ENCODE peak calls at places on chromosomes 5 and 9, in six cellular contexts. O is transverse colon, B is BJ, D is WTC11, U is D721Med, E is ascending aorta. K is an unnamed sample.

GRCh38 chr9:5922192-5922591 is 31.5 kb downstream of the MLANA start:
- DNase-seq in E (no peak), O (no peak), B (no peak), U (no peak), D (no peak), K (no peak)

GRCh38 chr9:134168731-134169130 is 4.4 kb upstream of the RNU6ATAC start:
- DNase-seq in B (no peak), U (no peak), E (no peak), D (peak), O (no peak), K (no peak)

GRCh38 chr5:142353093-142353472 is 28.3 kb upstream of the SPRY4 start:
- DNase-seq in O (no peak), E (no peak), B (no peak), D (no peak), U (no peak), K (no peak)

GRCh38 chr9:83544002-83544698 is 5.9 kb upstream of the FRMD3 start:
- DNase-seq in U (no peak), E (no peak), B (peak), O (peak), D (no peak), K (peak)

GRCh38 chr9:27398982-27399653 is 102.2 kb upstream of the EQTN start:
- DNase-seq in B (no peak), E (no peak), O (no peak), D (no peak), U (no peak), K (no peak)

GRCh38 chr5:14809369-14810144 is 62.0 kb downstream of the ANKH start:
- DNase-seq in U (no peak), E (peak), B (peak), O (peak), D (no peak), K (peak)

GRCh38 chr9:19127881-19128719 is 808 bp upstream of the PLIN2 start:
- DNase-seq in U (no peak), O (peak), D (peak), B (no peak), E (no peak), K (no peak)

GRCh38 chr9:21779397-21779796 is 23.0 kb upstream of the MTAP start:
- DNase-seq in B (no peak), D (no peak), E (no peak), O (no peak), U (no peak), K (no peak)

GRCh38 chr9:130331573-130331972 is 66.0 kb downstream of the HMCN2 start:
- DNase-seq in B (peak), D (no peak), O (peak), E (no peak), U (no peak), K (no peak)

GRCh38 chr9:3756071-3756470 is 230.3 kb upstream of the RFX3 start:
- DNase-seq in B (no peak), U (no peak), O (no peak), D (no peak), E (no peak), K (no peak)

GRCh38 chr9:121206516-121207370 is 5.1 kb upstream of the RAB14 start:
- DNase-seq in O (no peak), U (no peak), E (no peak), D (no peak), B (no peak), K (no peak)

GRCh38 chr5:14440598-14441401 is 140.8 kb upstream of the OTULINL start:
- DNase-seq in E (no peak), U (no peak), B (peak), O (peak), D (no peak), K (peak)

GRCh38 chr9:110140276-110140675 is 67.7 kb downstream of the C9orf152 start:
- DNase-seq in U (no peak), E (no peak), D (no peak), O (no peak), B (no peak), K (no peak)
- TF ChIP-seq CTCF in U (no peak), E (no peak), D (no peak), O (no peak), B (no peak), K (no peak)

DNA sequence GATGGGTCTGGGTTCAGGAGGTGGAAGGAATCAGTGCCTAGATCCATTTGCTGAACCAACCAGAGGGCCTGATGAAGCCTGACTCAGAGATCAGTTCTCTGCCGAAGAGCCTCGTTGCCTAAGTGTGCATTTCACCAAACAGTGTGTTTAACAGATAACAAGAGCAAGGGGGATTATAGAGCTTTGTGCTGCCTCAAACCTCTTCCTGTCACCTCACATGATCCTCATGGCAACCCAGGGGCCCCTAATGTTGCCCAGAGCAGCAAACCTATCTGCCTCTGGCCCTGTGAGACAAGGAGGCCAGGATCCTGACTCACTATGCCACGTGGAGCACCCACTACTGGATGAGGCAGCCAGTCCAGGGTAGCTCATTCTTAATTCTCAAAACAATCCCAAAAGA is 66.3 kb upstream of the EPB41L4B start:
- DNase-seq in B (no peak), U (no peak), E (no peak), D (no peak), O (no peak), K (no peak)
- TF ChIP-seq CTCF in B (no peak), U (no peak), E (no peak), D (no peak), O (no peak), K (no peak)

DNA sequence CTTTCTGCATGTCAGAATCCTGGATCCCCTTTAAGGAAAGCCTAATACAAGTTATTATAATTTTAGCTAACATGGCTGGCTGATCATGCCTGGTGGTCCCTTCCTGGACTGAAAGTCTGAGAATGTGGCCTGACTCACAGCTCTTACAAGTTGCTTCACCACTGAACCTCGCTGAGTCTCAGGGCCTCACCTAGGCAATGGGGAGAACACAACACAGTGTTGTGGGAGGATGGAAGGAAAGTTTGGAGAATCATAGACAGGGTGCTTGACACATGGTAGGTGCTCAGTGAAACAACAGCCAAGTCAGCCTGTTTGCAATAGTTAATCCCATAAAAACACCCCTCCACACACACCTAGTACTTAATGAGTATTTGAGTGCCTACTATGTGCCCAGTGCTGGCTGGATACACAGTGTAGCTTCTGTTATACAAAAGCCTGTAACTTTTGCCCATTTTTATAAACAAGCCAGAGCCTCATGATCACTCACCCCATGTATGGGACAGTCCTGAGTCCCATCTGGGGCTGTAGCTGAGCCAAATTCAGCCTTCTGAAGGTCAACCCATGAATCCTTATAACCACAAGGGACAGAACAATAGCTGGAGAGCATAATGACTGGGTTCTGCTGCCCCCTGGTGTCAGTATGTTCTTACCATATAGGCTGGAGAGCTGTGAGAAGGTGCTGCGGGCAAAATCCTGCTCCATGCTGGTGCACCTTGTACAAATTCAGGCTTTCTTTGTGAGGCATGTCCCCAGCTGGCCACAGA is 3.9 kb downstream of the ACSL6 start:
- DNase-seq in D (peak), U (no peak), O (peak), B (no peak), E (no peak), K (peak)
- TF ChIP-seq CTCF in D (peak), U (peak), O (peak), B (peak), E (peak), K (peak)

DNA sequence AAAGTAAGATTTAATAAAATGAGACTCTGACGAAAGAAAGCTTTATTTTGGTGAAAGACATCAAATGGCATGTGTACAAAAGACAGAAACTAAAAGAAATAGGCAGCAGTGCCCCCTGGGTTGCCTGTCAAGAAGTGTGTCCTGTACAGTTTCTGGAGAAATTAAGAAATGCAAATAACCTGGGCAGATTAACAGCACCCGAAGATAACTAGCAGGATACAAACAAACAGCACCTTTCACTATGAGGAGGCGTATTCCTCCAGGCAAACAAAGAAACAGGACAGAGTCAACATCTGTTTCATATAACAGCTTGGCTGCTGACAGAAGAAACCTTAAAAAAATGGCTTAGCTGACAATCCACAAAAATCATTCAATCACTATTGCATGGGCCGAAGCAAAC is 162.3 kb downstream of the ARL15 start:
- DNase-seq in D (no peak), O (no peak), B (no peak), U (no peak), E (no peak), K (no peak)
- TF ChIP-seq CTCF in D (no peak), O (no peak), B (peak), U (peak), E (no peak), K (peak)

DNA sequence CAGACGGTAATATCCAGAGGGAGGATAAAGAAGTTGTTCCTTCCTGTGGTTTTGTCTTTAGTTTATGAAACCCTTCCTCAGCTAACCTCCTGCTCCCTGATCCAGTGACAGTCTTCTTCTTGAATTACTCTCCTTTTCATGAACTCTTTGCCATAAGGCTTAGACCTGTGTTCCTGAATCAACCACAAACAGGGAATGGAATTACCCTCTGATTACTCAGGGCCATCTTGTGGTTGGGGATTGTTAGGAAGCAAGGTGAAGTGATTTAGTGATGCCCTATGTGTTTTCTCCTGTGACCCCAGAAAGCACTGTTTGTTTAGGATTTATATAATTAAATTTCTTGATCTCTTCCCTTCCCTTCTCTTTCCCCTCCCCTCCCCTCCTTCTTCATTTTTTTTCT is 409.1 kb downstream of the TAF11L14 start:
- DNase-seq in O (no peak), U (no peak), D (no peak), E (no peak), B (no peak), K (no peak)
- TF ChIP-seq CTCF in O (no peak), U (no peak), D (no peak), E (no peak), B (no peak), K (no peak)